ENCODE peak calls at places on chromosome 1, in five cellular contexts. Z, Q, F, M and L are unnamed samples.
A peak's percentile ranks its signal among the peaks of the same experiment; 100 is the strongest.

GRCh38 chr1:24557711-24558121 is 1.8 kb downstream of the NCMAP start:
- DNase-seq in F (no peak), Q (no peak), Z (no peak), M (no peak), L (no peak)

GRCh38 chr1:167443757-167444156 is 74.6 kb downstream of the CD247 start:
- DNase-seq in Z (no peak), F (no peak), Q (no peak), M (no peak), L (no peak)

GRCh38 chr1:107135466-107135865 is 5.4 kb upstream of the NTNG1 start:
- DNase-seq in M (peak; percentile 8), Q (peak; percentile 50), Z (peak; percentile 50), F (no peak), L (no peak)

GRCh38 chr1:234676103-234676594 is 66.2 kb upstream of the IRF2BP2 start:
- DNase-seq in Q (peak; percentile 82), M (no peak), Z (peak; percentile 66), F (peak; percentile 50), L (peak; percentile 60)

GRCh38 chr1:183209533-183210158 is 23.6 kb downstream of the LAMC2 start:
- DNase-seq in M (peak; percentile 16), Q (no peak), F (no peak), Z (no peak), L (peak; percentile 16)

GRCh38 chr1:164495915-164496314 is 63.1 kb upstream of the PBX1 start:
- DNase-seq in F (no peak), Q (no peak), Z (no peak), M (no peak), L (no peak)

GRCh38 chr1:29416825-29417557 is 180.7 kb downstream of the PTPRU start:
- DNase-seq in M (no peak), Z (no peak), F (no peak), Q (no peak), L (no peak)

GRCh38 chr1:97610748-97611147 is 310.1 kb downstream of the DPYD start:
- DNase-seq in Z (no peak), F (no peak), M (no peak), Q (no peak), L (no peak)

GRCh38 chr1:183807549-183808168 is 2.7 kb downstream of the RGL1 start:
- DNase-seq in Q (no peak), F (no peak), Z (no peak), M (no peak), L (no peak)

GRCh38 chr1:183757061-183757460 is 47.9 kb upstream of the RGL1 start:
- DNase-seq in Q (no peak), M (peak; percentile 9), F (no peak), Z (no peak), L (no peak)

GRCh38 chr1:84842748-84843231 is 50.2 kb downstream of the LPAR3 start:
- DNase-seq in Z (no peak), M (no peak), Q (no peak), F (no peak), L (no peak)

GRCh38 chr1:242086093-242086492 is 87.2 kb upstream of the MAP1LC3C start:
- DNase-seq in F (no peak), Q (peak; percentile 44), M (no peak), Z (peak; percentile 9), L (no peak)

GRCh38 chr1:39110325-39110851 is 84.2 kb downstream of the NDUFS5 start:
- DNase-seq in Z (no peak), Q (no peak), M (no peak), F (no peak), L (no peak)

GRCh38 chr1:213973129-213973528 is 14.6 kb upstream of the PROX1 start:
- DNase-seq in M (no peak), Z (no peak), F (no peak), Q (no peak), L (no peak)

GRCh38 chr1:213972141-213972540 is 15.6 kb upstream of the PROX1 start:
- DNase-seq in F (no peak), Q (no peak), M (no peak), Z (no peak), L (no peak)

GRCh38 chr1:213968391-213968790 is 19.4 kb upstream of the PROX1 start:
- DNase-seq in Q (no peak), M (no peak), F (no peak), Z (peak; percentile 37), L (no peak)

GRCh38 chr1:213970193-213970592 is 17.6 kb upstream of the PROX1 start:
- DNase-seq in Z (no peak), F (no peak), Q (no peak), M (no peak), L (no peak)
- H3K4me3 ChIP-seq in Z (no peak overlapping the region), F (no peak overlapping the region), Q (no peak overlapping the region), M (no peak overlapping the region), L (no peak overlapping the region)

DNA sequence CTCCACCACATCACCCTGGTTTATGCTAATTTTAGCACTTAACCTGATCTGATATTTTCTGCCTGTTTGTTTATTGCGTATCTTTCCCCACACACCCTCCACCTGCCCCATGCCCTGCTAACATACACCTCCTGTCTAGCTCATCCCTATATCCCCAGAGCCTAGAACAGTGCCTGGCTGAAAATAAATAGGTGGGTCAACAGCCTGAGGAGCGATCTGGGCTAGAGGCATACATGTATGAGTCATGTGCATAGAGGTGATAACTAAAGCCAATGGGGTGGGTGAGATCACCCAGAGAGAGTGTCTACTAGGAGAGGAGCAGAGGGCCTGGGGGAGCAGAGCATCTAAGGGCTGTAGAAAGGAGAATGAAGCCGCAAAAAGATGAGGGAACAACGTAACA is 2.7 kb downstream of the HTR1D start:
- DNase-seq in Q (no peak), F (no peak), M (no peak), Z (no peak), L (no peak)
- H3K4me1 ChIP-seq in Q (peaks cover 14% of the 10 kb centered on the region), F (peaks cover 5% of the 10 kb centered on the region), M (peaks cover 22% of the 10 kb centered on the region), Z (peaks cover 13% of the 10 kb centered on the region), L (peaks cover 2% of the 10 kb centered on the region)

GRCh38 chr1:158353333-158354038 is at the start of gene CD1E:
- DNase-seq in Q (no peak), Z (no peak), F (no peak), M (no peak), L (no peak)
- H3K27me3 ChIP-seq in Q (peaks cover 4% of the 10 kb centered on the region), Z (no peaks in the 10 kb centered on the region), F (no peaks in the 10 kb centered on the region), M (peaks cover 5% of the 10 kb centered on the region), L (no peaks in the 10 kb centered on the region)

GRCh38 chr1:115098979-115099692 is 9.8 kb upstream of the TSPAN2 start:
- DNase-seq in Z (no peak), M (peak; percentile 61), F (no peak), Q (no peak), L (no peak)

DNA sequence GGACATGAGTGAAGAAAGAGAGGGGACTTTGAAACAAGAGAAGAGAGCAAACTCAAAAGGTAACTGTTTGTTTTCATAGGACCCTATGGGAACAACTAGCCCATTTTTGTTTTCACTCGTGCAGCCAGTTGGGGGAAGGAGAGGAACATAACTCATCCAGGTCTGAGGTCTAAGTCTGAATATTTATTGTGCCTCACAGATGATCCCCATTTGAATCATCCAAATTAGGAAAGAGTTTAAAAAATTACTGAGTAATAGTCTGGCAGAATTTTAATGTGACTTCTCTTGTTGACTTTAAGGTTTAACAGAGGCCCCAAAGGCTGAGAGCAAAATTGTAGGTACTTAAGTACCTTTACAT is 10.4 kb upstream of the TSPAN2 start:
- DNase-seq in Z (no peak), M (no peak), Q (no peak), F (no peak), L (no peak)
- H3K4me3 ChIP-seq in Z (no peak overlapping the region), M (peak overlapping the region; percentile 55), Q (no peak overlapping the region), F (peak overlapping the region; percentile 34), L (no peak overlapping the region)

GRCh38 chr1:150563340-150564038 is 14.3 kb downstream of the ADAMTSL4 start:
- DNase-seq in Q (no peak), Z (no peak), F (peak; percentile 18), M (peak; percentile 50), L (no peak)

GRCh38 chr1:150562384-150563339 is 13.5 kb downstream of the ADAMTSL4 start:
- DNase-seq in Q (no peak), Z (no peak), F (peak; percentile 13), M (no peak), L (no peak)

GRCh38 chr1:150560986-150561829 is 12.0 kb downstream of the ADAMTSL4 start:
- DNase-seq in M (peak; percentile 97), F (peak; percentile 91), Q (peak; percentile 99), Z (peak; percentile 92), L (peak; percentile 94)

GRCh38 chr1:150560576-150560975 is 11.4 kb downstream of the ADAMTSL4 start:
- DNase-seq in Z (no peak), Q (no peak), F (no peak), M (no peak), L (no peak)

DNA sequence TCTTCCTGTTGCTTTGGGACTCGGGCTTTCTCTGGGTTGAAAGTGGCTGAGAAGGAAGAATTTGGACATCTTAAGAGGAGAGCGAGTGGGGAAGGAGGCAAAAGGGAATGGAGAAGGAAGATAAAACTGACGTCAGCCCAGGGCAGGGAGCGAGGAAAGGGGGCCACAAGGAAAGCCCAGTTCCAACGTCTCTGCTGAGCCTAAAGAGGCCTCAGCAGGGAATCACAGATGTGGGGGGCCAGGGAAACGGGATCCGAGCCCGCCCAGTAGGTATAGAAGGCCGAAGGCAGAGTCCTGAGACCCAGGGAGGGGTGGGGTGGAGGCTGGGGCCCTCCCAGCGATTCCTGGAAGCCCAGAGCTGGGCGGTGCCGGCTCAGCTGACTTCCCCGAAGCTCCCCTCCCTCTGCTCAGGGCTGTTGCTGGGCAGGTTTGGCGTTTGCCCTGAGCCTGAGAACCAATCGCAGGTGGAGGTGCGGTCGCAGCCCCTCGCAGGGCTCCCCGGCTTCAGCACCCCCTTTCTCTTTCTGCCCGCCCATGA is 12.7 kb downstream of the ADAMTSL4 start:
- DNase-seq in F (peak; percentile 86), Z (peak; percentile 81), Q (peak; percentile 90), M (peak; percentile 92), L (peak; percentile 73)
- H3K4me1 ChIP-seq in F (peaks cover 70% of the 10 kb centered on the region), Z (peaks cover 32% of the 10 kb centered on the region), Q (peaks cover 23% of the 10 kb centered on the region), M (peaks cover 49% of the 10 kb centered on the region), L (peaks cover 20% of the 10 kb centered on the region)